ENCODE peak calls at places on chromosomes 12 and 14, in four cellular contexts. V is naive thymus-derived CD4-positive, alpha-beta T cell; D is cardiac muscle cell; R is adrenal gland. E is an unnamed sample.
A peak's percentile ranks its signal among the peaks of the same experiment; 100 is the strongest.

GRCh38 chr12:32455607-32456063 is 56.3 kb downstream of the FGD4 start:
- DNase-seq in V (no peak), D (peak; percentile 69), R (no peak), E (no peak)

GRCh38 chr12:2244013-2244861 is 191.4 kb downstream of the CACNA1C start:
- DNase-seq in V (no peak), D (peak; percentile 76), R (no peak), E (no peak)

GRCh38 chr14:91599966-91600365 is 89.9 kb upstream of the PPP4R3A start:
- DNase-seq in V (no peak), D (no peak), R (no peak), E (no peak)

GRCh38 chr12:22856120-22856699 is 231.2 kb downstream of the ETNK1 start:
- DNase-seq in V (no peak), D (peak; percentile 47), R (no peak), E (no peak)

GRCh38 chr14:69612014-69612758 is 790 bp downstream of the SUSD6 start:
- DNase-seq in V (peak; percentile 35), D (no peak), R (no peak), E (no peak)

GRCh38 chr12:47811070-47811391 is 8.7 kb downstream of the HDAC7 start:
- DNase-seq in V (no peak), D (peak; percentile 28), R (no peak), E (no peak)

GRCh38 chr12:71517145-71517846 is 77.7 kb downstream of the LGR5 start:
- DNase-seq in V (no peak), D (no peak), R (no peak), E (no peak)

GRCh38 chr12:131592972-131593371 is 117.9 kb upstream of the SFSWAP start:
- DNase-seq in V (no peak), D (peak; percentile 47), R (no peak), E (no peak)

GRCh38 chr14:75675265-75675960 is 14.4 kb downstream of the TTLL5 start:
- DNase-seq in V (no peak), D (peak; percentile 50), R (no peak), E (no peak)

GRCh38 chr12:78121969-78122610 is 291.4 kb downstream of the NAV3 start:
- DNase-seq in V (no peak), D (no peak), R (no peak), E (no peak)

GRCh38 chr14:31898835-31899528 is 178.1 kb upstream of the ARHGAP5 start:
- DNase-seq in V (no peak), D (no peak), R (no peak), E (no peak)

GRCh38 chr12:20220339-20220738 is 148.0 kb upstream of the PDE3A start:
- DNase-seq in V (no peak), D (no peak), R (no peak), E (no peak)

GRCh38 chr12:47742253-47742825 is 16.3 kb downstream of the RAPGEF3 start:
- DNase-seq in V (peak; percentile 48), D (no peak), R (peak; percentile 78), E (peak; percentile 70)

GRCh38 chr12:57498143-57498524 is 10.3 kb downstream of the MARS1 start:
- DNase-seq in V (no peak), D (no peak), R (no peak), E (no peak)

GRCh38 chr12:100741084-100741711 is 53.4 kb upstream of the ANO4 start:
- DNase-seq in V (no peak), D (peak; percentile 32), R (peak; percentile 54), E (no peak)

GRCh38 chr12:47270782-47271664 is 191.3 kb upstream of the AMIGO2 start:
- DNase-seq in V (peak; percentile 37), D (no peak), R (no peak), E (no peak)

GRCh38 chr12:22286569-22286968 is 47.9 kb downstream of the ST8SIA1 start:
- DNase-seq in V (no peak), D (no peak), R (no peak), E (no peak)

GRCh38 chr12:98449601-98450000 is 65.8 kb upstream of the TMPO start:
- DNase-seq in V (no peak), D (no peak), R (no peak), E (no peak)

GRCh38 chr12:5407457-5407856 is 24.5 kb upstream of the NTF3 start:
- DNase-seq in V (no peak), D (peak; percentile 59), R (no peak), E (no peak)

GRCh38 chr14:94129758-94130414 is 482 bp upstream of the IFI27L2 start:
- DNase-seq in V (peak; percentile 39), D (peak; percentile 65), R (peak; percentile 82), E (no peak)

GRCh38 chr12:45282411-45282810 is 66.5 kb downstream of the ANO6 start:
- DNase-seq in V (no peak), D (no peak), R (no peak), E (no peak)

GRCh38 chr14:30706704-30707103 is 84.6 kb downstream of the SCFD1 start:
- DNase-seq in V (no peak), D (no peak), R (no peak), E (no peak)

GRCh38 chr12:21526721-21527345 is 737 bp downstream of the SPX start:
- DNase-seq in V (no peak), D (no peak), R (no peak), E (no peak)

GRCh38 chr12:80187660-80188090 is 88.3 kb downstream of the OTOGL start:
- DNase-seq in V (no peak), D (peak; percentile 78), R (peak; percentile 69), E (no peak)

GRCh38 chr12:122983789-122984515 is 3.5 kb downstream of the ARL6IP4 start:
- DNase-seq in V (no peak), D (no peak), R (no peak), E (no peak)

GRCh38 chr12:124675881-124676688 is 108.7 kb upstream of the NCOR2 start:
- DNase-seq in V (no peak), D (no peak), R (peak; percentile 88), E (no peak)

GRCh38 chr12:94678396-94678795 is 28.0 kb upstream of the TMCC3 start:
- DNase-seq in V (no peak), D (no peak), R (no peak), E (no peak)

GRCh38 chr14:74860179-74860578 is 15.8 kb downstream of the PROX2 start:
- DNase-seq in V (no peak), D (no peak), R (no peak), E (no peak)

GRCh38 chr12:122208073-122208820 is 4.7 kb downstream of the B3GNT4 start:
- DNase-seq in V (no peak), D (no peak), R (no peak), E (no peak)

GRCh38 chr12:31594681-31595080 is 3.7 kb upstream of the DENND5B start:
- DNase-seq in V (no peak), D (peak; percentile 53), R (no peak), E (no peak)

GRCh38 chr12:104276192-104277131 is 27.1 kb upstream of the EID3 start:
- DNase-seq in V (no peak), D (no peak), R (no peak), E (no peak)

GRCh38 chr12:2669560-2669959 is 125.2 kb upstream of the FKBP4 start:
- DNase-seq in V (no peak), D (no peak), R (peak; percentile 9), E (no peak)

GRCh38 chr14:54088271-54088670 is 131.6 kb upstream of the BMP4 start:
- DNase-seq in V (no peak), D (no peak), R (no peak), E (no peak)

GRCh38 chr12:2776129-2776806 is 18.5 kb upstream of the FKBP4 start:
- DNase-seq in V (no peak), D (no peak), R (no peak), E (no peak)

GRCh38 chr14:55370883-55371455 is 40.7 kb downstream of the ATG14 start:
- DNase-seq in V (no peak), D (no peak), R (no peak), E (no peak)

GRCh38 chr14:55372423-55372822 is 39.2 kb downstream of the ATG14 start:
- DNase-seq in V (no peak), D (no peak), R (no peak), E (no peak)

GRCh38 chr14:55377236-55377635 is 34.4 kb downstream of the ATG14 start:
- DNase-seq in V (no peak), D (no peak), R (no peak), E (no peak)

GRCh38 chr14:55374771-55375170 is 36.9 kb downstream of the ATG14 start:
- DNase-seq in V (no peak), D (no peak), R (no peak), E (no peak)

GRCh38 chr14:55373784-55374725 is 37.6 kb downstream of the ATG14 start:
- DNase-seq in V (peak; percentile 76), D (no peak), R (no peak), E (no peak)
- H3K36me3 ChIP-seq in V (no peaks in the 10 kb centered on the region), D (peaks cover 13% of the 10 kb centered on the region), R (peaks cover 39% of the 10 kb centered on the region), E (peaks cover 60% of the 10 kb centered on the region)

GRCh38 chr12:113897406-113897805 is 68.7 kb downstream of the RBM19 start:
- DNase-seq in V (no peak), D (no peak), R (no peak), E (no peak)

GRCh38 chr12:113898466-113898865 is 67.7 kb downstream of the RBM19 start:
- DNase-seq in V (no peak), D (no peak), R (no peak), E (no peak)

GRCh38 chr12:113896194-113896593 is 69.9 kb downstream of the RBM19 start:
- DNase-seq in V (no peak), D (no peak), R (no peak), E (no peak)

GRCh38 chr12:113895176-113895575 is 70.9 kb downstream of the RBM19 start:
- DNase-seq in V (no peak), D (no peak), R (no peak), E (no peak)

GRCh38 chr12:113896841-113897240 is 69.3 kb downstream of the RBM19 start:
- DNase-seq in V (no peak), D (no peak), R (no peak), E (no peak)
- H3K4me1 ChIP-seq in V (no peaks in the 10 kb centered on the region), D (no peaks in the 10 kb centered on the region), R (no peaks in the 10 kb centered on the region), E (no peaks in the 10 kb centered on the region)

GRCh38 chr14:90460136-90460535 is 63.3 kb downstream of the CALM1 start:
- DNase-seq in V (no peak), D (no peak), R (no peak), E (no peak)

GRCh38 chr14:90461425-90461824 is 64.6 kb downstream of the CALM1 start:
- DNase-seq in V (no peak), D (no peak), R (no peak), E (no peak)

GRCh38 chr14:90456551-90456950 is 59.7 kb downstream of the CALM1 start:
- DNase-seq in V (no peak), D (no peak), R (no peak), E (no peak)

GRCh38 chr14:90457191-90457590 is 60.4 kb downstream of the CALM1 start:
- DNase-seq in V (no peak), D (no peak), R (no peak), E (no peak)

DNA sequence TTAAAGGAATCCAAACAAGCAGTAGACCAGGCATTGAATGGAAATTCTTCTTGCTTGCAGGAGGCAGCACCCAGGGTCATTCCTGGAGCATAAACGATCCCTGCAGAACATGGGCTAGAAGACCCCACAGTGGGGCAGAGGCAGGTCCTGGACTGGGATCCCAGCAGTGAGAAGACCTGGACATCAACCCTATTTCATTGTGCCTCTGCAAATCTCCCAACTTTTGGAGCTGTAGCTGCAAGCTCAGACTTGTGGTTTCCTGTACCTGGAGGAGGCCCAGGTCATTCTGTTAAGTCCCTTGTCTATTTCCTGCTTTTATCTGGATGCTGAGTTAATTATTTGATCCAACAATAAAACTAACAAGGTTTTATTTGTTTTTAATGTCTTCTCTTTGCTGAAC is 61.7 kb downstream of the CALM1 start:
- DNase-seq in V (no peak), D (no peak), R (no peak), E (no peak)
- H3K27me3 ChIP-seq in V (no peaks in the 10 kb centered on the region), D (no peaks in the 10 kb centered on the region), R (no peaks in the 10 kb centered on the region), E (no peaks in the 10 kb centered on the region)

GRCh38 chr12:55957106-55957859 is 8.6 kb downstream of the PMEL start:
- DNase-seq in V (no peak), D (no peak), R (no peak), E (peak; percentile 79)

GRCh38 chr12:55955800-55956508 is 9.9 kb downstream of the PMEL start:
- DNase-seq in V (peak; percentile 47), D (no peak), R (no peak), E (peak; percentile 32)

GRCh38 chr12:55955344-55955743 is 10.5 kb downstream of the PMEL start:
- DNase-seq in V (no peak), D (no peak), R (no peak), E (no peak)
- H3K36me3 ChIP-seq in V (peaks cover 31% of the 10 kb centered on the region), D (no peaks in the 10 kb centered on the region), R (peaks cover 9% of the 10 kb centered on the region), E (peaks cover 43% of the 10 kb centered on the region)